ENCODE peak calls at places on chromosome 5, in eight cellular contexts. Q is mesenchymal stem cell; E is CD4-positive, alpha-beta memory T cell; T is psoas muscle; C is suprapubic skin; F is uterus; N is esophagus squamous epithelium; B is left lung. I is an unnamed sample. For H3K36me3, the result is how much of the 10 kb centered on the place peaks cover.

GRCh38 chr5:98111686-98112085 is 661.8 kb upstream of the RGMB start:
- DNase-seq in Q (peak), E (no peak), T (no peak), C (no peak), F (no peak), N (no peak), B (no peak), I (no peak)

GRCh38 chr5:150605546-150605945 is 34.9 kb upstream of the SYNPO start:
- DNase-seq in Q (no peak), E (no peak), T (no peak), C (no peak), F (no peak), N (no peak), B (no peak), I (peak)

GRCh38 chr5:156471893-156472292 is 144.9 kb downstream of the SGCD start:
- DNase-seq in Q (no peak), E (no peak), T (no peak), C (no peak), F (no peak), N (no peak), B (no peak), I (no peak)

GRCh38 chr5:75656311-75657003 is 45.2 kb downstream of the ANKDD1B start:
- DNase-seq in Q (no peak), E (no peak), T (peak), C (no peak), F (no peak), N (no peak), B (no peak), I (peak)

GRCh38 chr5:130183115-130183514 is 278.9 kb downstream of the CHSY3 start:
- DNase-seq in Q (no peak), E (no peak), T (no peak), C (no peak), F (no peak), N (no peak), B (no peak), I (no peak)

GRCh38 chr5:36777105-36777757 is 99.3 kb upstream of the NIPBL start:
- DNase-seq in Q (peak), E (no peak), T (no peak), C (no peak), F (no peak), N (no peak), B (no peak), I (no peak)

GRCh38 chr5:168537176-168537575 is 8.1 kb downstream of the FBLL1 start:
- DNase-seq in Q (no peak), E (no peak), T (no peak), C (no peak), F (no peak), N (no peak), B (no peak), I (no peak)

GRCh38 chr5:126395198-126395597 is 28.0 kb upstream of the GRAMD2B start:
- DNase-seq in Q (peak), E (no peak), T (no peak), C (no peak), F (no peak), N (no peak), B (no peak), I (no peak)

GRCh38 chr5:73451218-73452130 is 2.9 kb upstream of the FOXD1 start:
- DNase-seq in Q (peak), E (peak), T (peak), C (no peak), F (no peak), N (no peak), B (peak), I (peak)

GRCh38 chr5:178331491-178331981 is 98.9 kb upstream of the PHYKPL start:
- DNase-seq in Q (no peak), E (no peak), T (peak), C (no peak), F (peak), N (no peak), B (no peak), I (peak)

GRCh38 chr5:137119321-137119720 is 379.8 kb downstream of the SPOCK1 start:
- DNase-seq in Q (no peak), E (no peak), T (no peak), C (no peak), F (peak), N (no peak), B (no peak), I (no peak)

GRCh38 chr5:120923026-120923425 is 458.9 kb downstream of the PRR16 start:
- DNase-seq in Q (no peak), E (no peak), T (no peak), C (no peak), F (no peak), N (no peak), B (no peak), I (no peak)

GRCh38 chr5:132389051-132389331 is 19.5 kb downstream of the SLC22A5 start:
- DNase-seq in Q (peak), E (no peak), T (no peak), C (no peak), F (no peak), N (no peak), B (no peak), I (no peak)

GRCh38 chr5:178361657-178362445 is 129.2 kb upstream of the PHYKPL start:
- DNase-seq in Q (peak), E (no peak), T (no peak), C (no peak), F (no peak), N (no peak), B (no peak), I (peak)

GRCh38 chr5:44862808-44863207 is 54.1 kb downstream of the MRPS30 start:
- DNase-seq in Q (peak), E (no peak), T (no peak), C (no peak), F (no peak), N (no peak), B (no peak), I (no peak)

GRCh38 chr5:159638954-159639559 is 277.2 kb upstream of the ADRA1B start:
- DNase-seq in Q (peak), E (no peak), T (no peak), C (no peak), F (no peak), N (no peak), B (no peak), I (no peak)

GRCh38 chr5:39355324-39355723 is 9.0 kb downstream of the C9 start:
- DNase-seq in Q (no peak), E (no peak), T (no peak), C (no peak), F (no peak), N (no peak), B (no peak), I (no peak)

GRCh38 chr5:55415071-55415470 is 107.3 kb downstream of the MTREX start:
- DNase-seq in Q (no peak), E (no peak), T (no peak), C (no peak), F (no peak), N (no peak), B (no peak), I (no peak)

GRCh38 chr5:501833-502184 is 22.4 kb downstream of the SLC9A3 start:
- DNase-seq in Q (no peak), E (no peak), T (no peak), C (no peak), F (no peak), N (no peak), B (no peak), I (no peak)

GRCh38 chr5:132272341-132273210 is 15.1 kb downstream of the PDLIM4 start:
- DNase-seq in Q (peak), E (peak), T (peak), C (no peak), F (peak), N (no peak), B (no peak), I (peak)

GRCh38 chr5:153508700-153509099 is 18.2 kb downstream of the GRIA1 start:
- DNase-seq in Q (no peak), E (no peak), T (no peak), C (no peak), F (no peak), N (no peak), B (no peak), I (no peak)

GRCh38 chr5:172144291-172144815 is 43.7 kb downstream of the STK10 start:
- DNase-seq in Q (peak), E (no peak), T (no peak), C (no peak), F (no peak), N (no peak), B (no peak), I (no peak)

GRCh38 chr5:144404672-144405071 is 234.0 kb downstream of the KCTD16 start:
- DNase-seq in Q (no peak), E (no peak), T (no peak), C (no peak), F (no peak), N (no peak), B (no peak), I (no peak)

GRCh38 chr5:40675396-40676133 is 4.2 kb upstream of the PTGER4 start:
- DNase-seq in Q (no peak), E (peak), T (no peak), C (no peak), F (no peak), N (no peak), B (no peak), I (no peak)

GRCh38 chr5:33854733-33855151 is 37.0 kb downstream of the ADAMTS12 start:
- DNase-seq in Q (peak), E (no peak), T (no peak), C (no peak), F (no peak), N (no peak), B (no peak), I (peak)

GRCh38 chr5:124948062-124948753 is 201.8 kb upstream of the ZNF608 start:
- DNase-seq in Q (peak), E (no peak), T (no peak), C (no peak), F (peak), N (no peak), B (no peak), I (no peak)

GRCh38 chr5:95620030-95620869 is at the start of gene GPR150:
- DNase-seq in Q (peak), E (peak), T (peak), C (peak), F (no peak), N (peak), B (peak), I (peak)

GRCh38 chr5:54514269-54514668 is 3.3 kb upstream of the SNX18 start:
- DNase-seq in Q (no peak), E (no peak), T (no peak), C (no peak), F (no peak), N (no peak), B (no peak), I (no peak)

GRCh38 chr5:122095158-122095557 is 17.1 kb upstream of the LOX start:
- DNase-seq in Q (no peak), E (no peak), T (no peak), C (no peak), F (no peak), N (no peak), B (no peak), I (no peak)

GRCh38 chr5:40676643-40677333 is 2.9 kb upstream of the PTGER4 start:
- DNase-seq in Q (peak), E (no peak), T (peak), C (no peak), F (peak), N (no peak), B (no peak), I (no peak)

GRCh38 chr5:150255659-150256415 is 33.7 kb downstream of the CAMK2A start:
- DNase-seq in Q (peak), E (no peak), T (no peak), C (no peak), F (no peak), N (no peak), B (no peak), I (no peak)

GRCh38 chr5:103582364-103582763 is 19.8 kb upstream of the NUDT12 start:
- DNase-seq in Q (peak), E (no peak), T (no peak), C (no peak), F (no peak), N (no peak), B (no peak), I (no peak)

GRCh38 chr5:96627792-96628191 is 34.4 kb upstream of the CAST start:
- DNase-seq in Q (no peak), E (peak), T (no peak), C (no peak), F (no peak), N (no peak), B (no peak), I (no peak)

GRCh38 chr5:97009212-97009898 is 73.5 kb downstream of the LNPEP start:
- DNase-seq in Q (peak), E (peak), T (no peak), C (no peak), F (no peak), N (no peak), B (no peak), I (no peak)

GRCh38 chr5:180832638-180833068 is 28.4 kb downstream of the ZFP62 start:
- DNase-seq in Q (no peak), E (peak), T (no peak), C (no peak), F (no peak), N (no peak), B (no peak), I (no peak)

GRCh38 chr5:154333016-154333415 is 112.8 kb upstream of the SAP30L start:
- DNase-seq in Q (no peak), E (no peak), T (no peak), C (no peak), F (no peak), N (no peak), B (no peak), I (no peak)

GRCh38 chr5:72555871-72556270 is 48.7 kb upstream of the ZNF366 start:
- DNase-seq in Q (peak), E (no peak), T (no peak), C (no peak), F (no peak), N (no peak), B (no peak), I (no peak)

DNA sequence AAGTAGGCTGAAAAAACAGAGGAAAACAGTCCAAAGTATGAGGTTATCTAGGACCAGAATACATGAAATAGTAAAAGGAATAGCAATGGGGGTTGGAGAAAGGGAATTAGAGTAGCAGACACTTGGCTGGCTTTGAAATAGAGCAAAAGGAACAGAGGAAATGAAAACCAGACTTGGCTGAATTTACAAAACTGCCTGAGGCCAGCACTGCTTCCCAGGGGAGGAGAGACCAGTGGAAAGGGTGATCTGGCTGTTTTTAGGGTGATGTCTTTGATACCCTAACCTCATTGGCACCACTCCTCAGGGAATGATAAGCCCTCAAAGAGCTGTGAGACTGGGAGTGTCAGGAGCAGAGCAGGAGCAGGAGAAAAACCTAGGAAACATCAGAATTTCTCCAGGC is 413.4 kb upstream of the SLC30A5 start:
- DNase-seq in Q (no peak), E (no peak), T (no peak), C (no peak), F (no peak), N (no peak), B (no peak), I (no peak)
- H3K4me3 ChIP-seq in Q (no peak), E (no peak), T (no peak), C (no peak), F (no peak), N (no peak), B (no peak), I (no peak)

GRCh38 chr5:169724303-169724702 is 87.2 kb downstream of the DOCK2 start:
- DNase-seq in Q (no peak), E (no peak), T (no peak), C (no peak), F (no peak), N (no peak), B (no peak), I (no peak)

GRCh38 chr5:169721771-169722170 is 84.7 kb downstream of the DOCK2 start:
- DNase-seq in Q (no peak), E (no peak), T (no peak), C (no peak), F (no peak), N (no peak), B (no peak), I (no peak)

GRCh38 chr5:169719360-169720314 is 82.6 kb downstream of the DOCK2 start:
- DNase-seq in Q (no peak), E (no peak), T (no peak), C (no peak), F (no peak), N (no peak), B (no peak), I (no peak)

GRCh38 chr5:169728418-169728817 is 91.3 kb downstream of the DOCK2 start:
- DNase-seq in Q (no peak), E (no peak), T (no peak), C (no peak), F (no peak), N (no peak), B (no peak), I (no peak)

GRCh38 chr5:169723103-169723831 is 86.2 kb downstream of the DOCK2 start:
- DNase-seq in Q (no peak), E (no peak), T (no peak), C (no peak), F (no peak), N (no peak), B (no peak), I (no peak)
- H3K36me3 ChIP-seq in Q (under half), E (half or more), T (under half), C (under half), F (under half), N (under half), B (under half), I (under half)

GRCh38 chr5:157575096-157575872 is at the start of gene ADAM19:
- DNase-seq in Q (peak), E (peak), T (peak), C (no peak), F (peak), N (no peak), B (peak), I (peak)

GRCh38 chr5:157576678-157577077 is 1.1 kb upstream of the ADAM19 start:
- DNase-seq in Q (no peak), E (no peak), T (no peak), C (no peak), F (no peak), N (no peak), B (no peak), I (no peak)

GRCh38 chr5:157578079-157578780 is 2.7 kb upstream of the ADAM19 start:
- DNase-seq in Q (no peak), E (no peak), T (no peak), C (no peak), F (no peak), N (no peak), B (no peak), I (no peak)

GRCh38 chr5:157571357-157571827 is 4.2 kb downstream of the ADAM19 start:
- DNase-seq in Q (peak), E (peak), T (no peak), C (no peak), F (no peak), N (no peak), B (no peak), I (no peak)

DNA sequence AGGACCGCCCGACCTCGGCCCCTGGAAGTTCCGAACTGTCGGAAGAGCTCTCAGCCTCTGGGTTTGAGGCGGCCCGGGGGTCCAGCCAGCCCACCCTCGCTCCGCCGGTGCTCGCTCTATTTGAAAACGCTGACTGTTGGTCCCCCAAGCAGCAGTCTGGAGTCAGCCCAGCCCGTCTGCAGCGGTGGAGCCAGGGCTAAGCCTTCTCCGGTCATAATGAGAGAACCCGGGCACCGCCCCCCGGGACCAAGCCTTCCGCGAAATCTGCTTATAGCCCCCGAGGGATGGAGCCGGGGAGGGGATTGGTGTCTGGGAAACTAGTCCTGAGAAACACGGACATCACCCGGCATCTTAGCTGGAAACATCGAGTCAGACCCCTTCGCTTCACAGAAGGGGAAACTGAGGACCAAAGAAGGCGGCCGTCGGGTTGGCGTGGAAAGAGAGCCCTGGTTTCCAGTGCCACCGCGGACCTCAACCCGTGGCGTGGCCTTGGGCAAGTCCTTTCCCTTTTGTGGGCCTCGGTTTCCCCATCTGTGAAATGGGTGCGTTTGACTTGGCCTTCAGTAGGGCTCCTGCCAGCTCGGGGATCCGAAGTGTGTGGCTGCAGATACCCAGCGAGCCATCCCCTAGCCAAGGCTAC is 999 bp downstream of the ADAM19 start:
- DNase-seq in Q (peak), E (no peak), T (peak), C (no peak), F (peak), N (no peak), B (peak), I (peak)
- H3K27ac ChIP-seq in Q (peak), E (peak), T (peak), C (peak), F (peak), N (peak), B (peak), I (no peak)

GRCh38 chr5:174180639-174181038 is 135.1 kb downstream of the NSG2 start:
- DNase-seq in Q (no peak), E (no peak), T (no peak), C (peak), F (no peak), N (no peak), B (no peak), I (no peak)
- H3K4me3 ChIP-seq in Q (no peak), E (no peak), T (no peak), C (no peak), F (no peak), N (no peak), B (no peak), I (no peak)

DNA sequence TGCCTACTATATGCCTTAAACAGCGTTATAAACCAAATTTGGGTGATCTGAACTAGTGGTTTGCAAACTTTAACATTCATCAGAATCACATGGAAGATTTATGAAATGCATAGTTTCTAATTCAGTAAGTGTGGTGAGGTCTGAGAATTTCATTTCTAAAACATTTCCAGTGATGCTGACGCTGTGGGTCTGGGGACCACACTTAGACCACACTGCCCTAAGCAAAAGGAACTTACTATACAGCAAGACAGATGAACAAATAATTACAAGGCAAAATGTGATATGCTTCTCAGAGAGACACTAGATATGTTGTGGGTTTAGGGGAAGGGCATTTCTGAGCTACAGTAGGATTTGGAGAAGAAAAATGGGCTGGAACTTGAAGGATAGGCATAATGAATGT is 72.6 kb downstream of the OXCT1 start:
- DNase-seq in Q (no peak), E (no peak), T (no peak), C (no peak), F (no peak), N (no peak), B (no peak), I (no peak)
- H3K36me3 ChIP-seq in Q (under half), E (under half), T (under half), C (under half), F (under half), N (under half), B (under half), I (under half)

DNA sequence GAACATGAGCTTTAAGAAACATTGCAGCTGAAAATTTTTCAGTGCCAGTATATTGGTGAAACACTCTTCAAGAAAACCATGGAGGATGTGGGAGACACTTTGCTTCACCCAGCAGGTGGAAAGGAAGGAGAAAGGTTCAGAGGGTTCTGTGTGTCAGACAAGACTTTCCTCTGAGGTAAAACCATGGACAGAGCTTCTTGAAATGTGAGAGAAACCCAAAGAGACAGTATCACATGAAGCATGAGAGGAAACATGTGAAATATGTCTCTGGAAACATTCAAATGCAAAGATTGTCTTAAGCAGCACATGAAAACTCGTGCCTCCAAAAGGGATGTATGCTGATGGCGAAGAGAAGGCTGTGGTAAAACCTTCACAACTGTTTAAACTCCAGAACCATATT is 368.9 kb upstream of the ST8SIA4 start:
- DNase-seq in Q (no peak), E (no peak), T (no peak), C (no peak), F (no peak), N (no peak), B (no peak), I (no peak)
- H3K27ac ChIP-seq in Q (no peak), E (no peak), T (no peak), C (no peak), F (no peak), N (no peak), B (no peak), I (no peak)